ENCODE peak calls at places on chromosomes 12 and 14, in nine cellular contexts. P is mesenteric fat pad, C is LoVo, L is lower lobe of right lung, I is T-helper 9 cell, G is AG09309, T is fibroblast of lung, J is NCI-H460, B is SJSA1. E is an unnamed sample.

GRCh38 chr14:67420102-67420739 is 8.3 kb upstream of the PLEK2 start:
- DNase-seq in G (no peak), C (no peak), I (peak; percentile 13), T (no peak), J (no peak), P (no peak), L (no peak), B (no peak), E (no peak)

GRCh38 chr12:109115758-109116610 is at the start of gene ACACB:
- DNase-seq in G (no peak), I (no peak), L (peak; percentile 79), B (no peak), P (peak; percentile 87), J (no peak), T (peak; percentile 34), C (no peak), E (no peak)

GRCh38 chr12:15180975-15181683 is 40.1 kb downstream of the RERG start:
- DNase-seq in G (no peak), P (no peak), T (no peak), B (no peak), C (no peak), I (no peak), J (no peak), L (no peak), E (no peak)

GRCh38 chr12:13976880-13977279 is 4.5 kb downstream of the GRIN2B start:
- DNase-seq in B (no peak), T (no peak), P (no peak), C (no peak), L (no peak), G (no peak), J (no peak), I (no peak), E (no peak)

GRCh38 chr12:52029686-52030085 is 21.6 kb upstream of the NR4A1 start:
- DNase-seq in T (no peak), L (peak; percentile 67), G (no peak), J (no peak), I (no peak), C (no peak), P (no peak), B (no peak), E (no peak)

GRCh38 chr12:124506145-124506831 is 61.1 kb downstream of the NCOR2 start:
- DNase-seq in C (no peak), G (no peak), B (no peak), I (no peak), T (no peak), P (no peak), L (peak; percentile 91), J (no peak), E (peak; percentile 90)

GRCh38 chr12:78249578-78249977 is 418.9 kb downstream of the NAV3 start:
- DNase-seq in B (no peak), G (no peak), L (no peak), J (no peak), I (no peak), C (no peak), T (no peak), P (no peak), E (no peak)

GRCh38 chr12:81570234-81570633 is 188.9 kb downstream of the PPFIA2 start:
- DNase-seq in T (no peak), B (no peak), L (no peak), I (no peak), C (no peak), J (no peak), P (no peak), G (no peak), E (no peak)

GRCh38 chr12:32336261-32336660 is 63.1 kb upstream of the FGD4 start:
- DNase-seq in I (no peak), P (no peak), C (no peak), T (peak; percentile 9), B (no peak), G (no peak), J (no peak), L (no peak), E (no peak)

GRCh38 chr12:19234991-19235876 is 105.7 kb downstream of the PLEKHA5 start:
- DNase-seq in J (no peak), L (no peak), I (no peak), P (no peak), G (no peak), C (no peak), B (no peak), T (peak; percentile 51), E (no peak)

GRCh38 chr12:99026332-99027116 is 381.4 kb downstream of the APAF1 start:
- DNase-seq in L (no peak), P (no peak), G (no peak), T (no peak), C (no peak), I (no peak), J (no peak), B (no peak), E (no peak)

GRCh38 chr12:115598827-115599226 is 678.7 kb downstream of the MED13L start:
- DNase-seq in T (peak; percentile 16), B (no peak), P (no peak), J (no peak), C (no peak), I (no peak), L (no peak), G (no peak), E (no peak)

GRCh38 chr12:50618864-50619609 is 114.3 kb downstream of the DIP2B start:
- DNase-seq in P (no peak), J (peak; percentile 30), T (peak; percentile 45), G (no peak), L (no peak), C (peak; percentile 97), I (no peak), B (peak; percentile 58), E (no peak)

GRCh38 chr14:99278836-99279235 is 6.8 kb upstream of the BCL11B start:
- DNase-seq in T (no peak), L (no peak), P (no peak), B (no peak), I (no peak), C (no peak), J (no peak), G (no peak), E (no peak)

GRCh38 chr14:53924754-53925153 is 31.9 kb downstream of the BMP4 start:
- DNase-seq in J (no peak), T (peak; percentile 85), I (no peak), B (peak; percentile 76), P (no peak), C (peak; percentile 77), L (no peak), G (peak; percentile 89), E (no peak)

GRCh38 chr14:20190596-20190995 is at the start of gene OR11G2:
- DNase-seq in C (no peak), J (no peak), I (no peak), B (no peak), L (no peak), P (no peak), G (no peak), T (no peak), E (no peak)

GRCh38 chr12:14884458-14884878 is 1.2 kb downstream of the MGP start:
- DNase-seq in L (peak; percentile 79), P (no peak), C (peak; percentile 57), B (peak; percentile 43), I (peak; percentile 76), J (no peak), T (peak; percentile 83), G (peak; percentile 25), E (peak; percentile 84)

GRCh38 chr14:94089479-94089878 is 8.4 kb downstream of the IFI27L1 start:
- DNase-seq in L (no peak), P (no peak), J (no peak), G (no peak), B (no peak), C (no peak), T (no peak), I (no peak), E (no peak)

GRCh38 chr12:75329918-75330826 is at the start of gene CAPS2:
- DNase-seq in J (peak; percentile 74), P (peak; percentile 92), B (peak; percentile 72), G (peak; percentile 41), I (peak; percentile 53), T (peak; percentile 80), L (peak; percentile 89), C (peak; percentile 89), E (peak; percentile 88)

GRCh38 chr12:118307069-118307954 is 65.4 kb downstream of the TAOK3 start:
- DNase-seq in I (no peak), C (no peak), L (no peak), P (no peak), J (peak; percentile 11), G (peak; percentile 89), T (peak; percentile 90), B (peak; percentile 78), E (no peak)

GRCh38 chr12:51183816-51184215 is 10.9 kb upstream of the TFCP2 start:
- DNase-seq in J (no peak), G (no peak), P (peak; percentile 68), C (no peak), I (no peak), B (peak; percentile 7), T (peak; percentile 22), L (no peak), E (peak; percentile 80)

GRCh38 chr14:104564744-104565679 is 14.6 kb upstream of the C14orf180 start:
- DNase-seq in G (no peak), I (no peak), B (no peak), J (no peak), C (no peak), P (no peak), T (no peak), L (no peak), E (no peak)

GRCh38 chr12:104299842-104300481 is 3.6 kb upstream of the EID3 start:
- DNase-seq in J (no peak), G (no peak), I (no peak), P (no peak), L (no peak), T (no peak), C (no peak), B (peak; percentile 23), E (no peak)

GRCh38 chr14:39102265-39102968 is 618 bp downstream of the SEC23A start:
- DNase-seq in I (no peak), C (peak; percentile 79), J (peak; percentile 27), L (no peak), P (no peak), B (peak; percentile 33), T (peak; percentile 68), G (no peak), E (no peak)

GRCh38 chr12:6569786-6570185 is 1.7 kb upstream of the NOP2 start:
- DNase-seq in B (no peak), G (no peak), I (no peak), T (no peak), J (no peak), L (no peak), P (no peak), C (no peak), E (no peak)

GRCh38 chr14:79375336-79375735 is 836.0 kb downstream of the DIO2 start:
- DNase-seq in B (no peak), G (no peak), I (no peak), P (no peak), C (no peak), J (no peak), L (no peak), T (no peak), E (no peak)

GRCh38 chr14:57831981-57832380 is 33.9 kb downstream of the SLC35F4 start:
- DNase-seq in J (no peak), I (no peak), P (no peak), G (no peak), L (no peak), C (no peak), B (no peak), T (no peak), E (no peak)

GRCh38 chr12:71007736-71008449 is 87.4 kb upstream of the PTPRR start:
- DNase-seq in L (no peak), P (no peak), G (no peak), T (no peak), B (peak; percentile 92), C (no peak), J (no peak), I (no peak), E (no peak)

GRCh38 chr12:14618990-14619389 is 51.3 kb upstream of the PLBD1 start:
- DNase-seq in L (no peak), C (peak; percentile 32), T (peak; percentile 33), I (no peak), G (no peak), B (no peak), P (no peak), J (peak; percentile 9), E (no peak)

GRCh38 chr12:46430340-46430948 is 57.9 kb upstream of the SLC38A2 start:
- DNase-seq in J (peak; percentile 92), C (peak; percentile 90), I (no peak), B (peak; percentile 75), G (peak; percentile 59), T (peak; percentile 82), L (no peak), P (no peak), E (no peak)